ENCODE peak calls at places on chromosomes 2 and 18, in four cellular contexts. L is mucosa of gallbladder, S is nephron progenitor cell, X is activated T-cell treated with anti-CD3 and anti-CD28 coated beads for 24 hours. T is an unnamed sample.

GRCh38 chr18:58362027-58362575 is 266.8 kb downstream of the ALPK2 start:
- DNase-seq in S (no peak), L (peak; percentile 36), X (no peak), T (no peak)

GRCh38 chr2:974454-974853 is 23.8 kb downstream of the SNTG2 start:
- DNase-seq in S (no peak), X (no peak), L (no peak), T (no peak)

GRCh38 chr18:34978953-34979608 is 62.1 kb upstream of the MAPRE2 start:
- DNase-seq in X (peak; percentile 72), L (peak; percentile 86), S (peak; percentile 16), T (peak; percentile 64)

GRCh38 chr2:72103690-72104089 is 44.0 kb downstream of the CYP26B1 start:
- DNase-seq in X (no peak), L (no peak), S (no peak), T (no peak)

GRCh38 chr2:240183370-240184197 is 43.1 kb upstream of the OTOS start:
- DNase-seq in S (no peak), L (no peak), X (no peak), T (no peak)

GRCh38 chr2:241943209-241943850 is 73.8 kb downstream of the RTP5 start:
- DNase-seq in S (no peak), L (no peak), X (no peak), T (no peak)

GRCh38 chr2:96663829-96664228 is 21.3 kb downstream of the FER1L5 start:
- DNase-seq in S (no peak), X (no peak), L (no peak), T (no peak)

GRCh38 chr2:26011990-26012856 is 21.7 kb upstream of the RAB10 start:
- DNase-seq in S (no peak), X (no peak), L (peak; percentile 86), T (no peak)

GRCh38 chr2:39762448-39762847 is 16.6 kb downstream of the THUMPD2 start:
- DNase-seq in S (no peak), L (no peak), X (no peak), T (no peak)

GRCh38 chr2:196652869-196653268 is 13.4 kb downstream of the CCDC150 start:
- DNase-seq in X (no peak), S (no peak), L (no peak), T (no peak)

GRCh38 chr2:186959486-186959885 is 110.5 kb upstream of the ZSWIM2 start:
- DNase-seq in L (no peak), S (no peak), X (no peak), T (no peak)

GRCh38 chr2:7272180-7272579 is 355.0 kb downstream of the RNF144A start:
- DNase-seq in X (no peak), S (no peak), L (no peak), T (no peak)

GRCh38 chr2:9179572-9180201 is 26.9 kb upstream of the ASAP2 start:
- DNase-seq in S (no peak), X (no peak), L (no peak), T (peak; percentile 54)

GRCh38 chr2:41989503-41990180 is 58.2 kb upstream of the PKDCC start:
- DNase-seq in L (no peak), S (peak; percentile 30), X (no peak), T (no peak)

GRCh38 chr2:9400268-9401058 is 22.9 kb downstream of the ITGB1BP1 start:
- DNase-seq in X (no peak), S (no peak), L (no peak), T (no peak)

GRCh38 chr2:239934571-239935171 is 90.5 kb downstream of the NDUFA10 start:
- DNase-seq in X (peak; percentile 33), S (peak; percentile 76), L (peak; percentile 62), T (peak; percentile 57)

GRCh38 chr18:79902640-79903039 is 48.8 kb downstream of the SLC66A2 start:
- DNase-seq in L (peak; percentile 8), X (no peak), S (no peak), T (no peak)

GRCh38 chr2:219968685-219969345 is 341.4 kb downstream of the SLC4A3 start:
- DNase-seq in L (no peak), S (no peak), X (no peak), T (no peak)

GRCh38 chr2:223971731-223972130 is 14.5 kb downstream of the MRPL44 start:
- DNase-seq in L (no peak), X (no peak), S (no peak), T (no peak)

GRCh38 chr18:59900222-59901128 is 679 bp downstream of the PMAIP1 start:
- DNase-seq in X (peak; percentile 60), S (peak; percentile 27), L (peak; percentile 23), T (peak; percentile 63)

GRCh38 chr2:156333951-156334495 is 1.5 kb upstream of the NR4A2 start:
- DNase-seq in L (peak; percentile 60), X (no peak), S (peak; percentile 76), T (peak; percentile 67)

T was measured in SJCRH30.